ENCODE peak calls at places on chromosomes 6 and 20, in four cellular contexts. W is AG09319, X is lower lobe of right lung, D is right lobe of liver. O is an unnamed sample.

GRCh38 chr6:47334334-47334733 is 24.6 kb upstream of the TNFRSF21 start:
- DNase-seq in W (no peak), X (no peak), D (no peak), O (no peak)

GRCh38 chr20:36167826-36168634 is 13.5 kb downstream of the EPB41L1 start:
- DNase-seq in W (no peak), X (no peak), D (no peak), O (no peak)

GRCh38 chr20:59706106-59706693 is 101.9 kb downstream of the PHACTR3 start:
- DNase-seq in W (no peak), X (no peak), D (no peak), O (no peak)

GRCh38 chr6:83065511-83066192 is at the start of gene UBE3D:
- DNase-seq in W (peak; percentile 64), X (peak; percentile 95), D (peak; percentile 93), O (peak; percentile 92)

GRCh38 chr6:2848851-2849250 is 7.2 kb upstream of the SERPINB1 start:
- DNase-seq in W (no peak), X (no peak), D (no peak), O (no peak)

GRCh38 chr6:72811971-72812421 is 190.1 kb downstream of the KCNQ5 start:
- DNase-seq in W (no peak), X (no peak), D (no peak), O (no peak)

GRCh38 chr20:57252559-57253162 is 13.8 kb downstream of the BMP7 start:
- DNase-seq in W (no peak), X (no peak), D (no peak), O (no peak)

GRCh38 chr6:36642913-36643817 is 35.3 kb upstream of the CDKN1A start:
- DNase-seq in W (peak; percentile 69), X (peak; percentile 58), D (peak; percentile 96), O (peak; percentile 96)

GRCh38 chr6:43447604-43448003 is 7.7 kb downstream of the DLK2 start:
- DNase-seq in W (no peak), X (no peak), D (no peak), O (no peak)

GRCh38 chr6:88472731-88473130 is 306.6 kb upstream of the CNR1 start:
- DNase-seq in W (no peak), X (no peak), D (no peak), O (no peak)

GRCh38 chr6:39446909-39447308 is 124.4 kb upstream of the KCNK16 start:
- DNase-seq in W (no peak), X (no peak), D (no peak), O (no peak)

GRCh38 chr6:19870322-19870721 is 33.2 kb downstream of the ID4 start:
- DNase-seq in W (no peak), X (no peak), D (no peak), O (no peak)

GRCh38 chr20:63639093-63639860 is 12.4 kb upstream of the GMEB2 start:
- DNase-seq in W (no peak), X (peak; percentile 65), D (no peak), O (no peak)

GRCh38 chr6:167350731-167351655 is 26.1 kb downstream of the TTLL2 start:
- DNase-seq in W (no peak), X (peak; percentile 78), D (peak; percentile 81), O (peak; percentile 86)

GRCh38 chr6:110103260-110103659 is 76.2 kb downstream of the WASF1 start:
- DNase-seq in W (no peak), X (no peak), D (no peak), O (no peak)

GRCh38 chr6:31727034-31727716 is 1.9 kb downstream of the DDAH2 start:
- DNase-seq in W (no peak), X (no peak), D (peak; percentile 38), O (no peak)

GRCh38 chr20:6802227-6802626 is 34.7 kb downstream of the BMP2 start:
- DNase-seq in W (no peak), X (no peak), D (no peak), O (no peak)

GRCh38 chr6:137416376-137417109 is 77.7 kb downstream of the OLIG3 start:
- DNase-seq in W (no peak), X (no peak), D (no peak), O (no peak)

GRCh38 chr6:158854214-158855101 is 35.3 kb upstream of the EZR start:
- DNase-seq in W (no peak), X (no peak), D (no peak), O (no peak)

GRCh38 chr6:41672016-41672415 is 33.7 kb downstream of the MDFI start:
- DNase-seq in W (no peak), X (peak; percentile 11), D (no peak), O (no peak)

GRCh38 chr20:4932061-4932460 is 69.2 kb downstream of the SLC23A2 start:
- DNase-seq in W (no peak), X (no peak), D (no peak), O (no peak)

GRCh38 chr6:26270121-26270861 is 94.7 kb upstream of the BTN3A2 start:
- DNase-seq in W (no peak), X (no peak), D (no peak), O (no peak)

GRCh38 chr6:13763740-13764381 is 50.5 kb downstream of the MCUR1 start:
- DNase-seq in W (no peak), X (no peak), D (no peak), O (no peak)

GRCh38 chr6:129050086-129050485 is 167.1 kb downstream of the LAMA2 start:
- DNase-seq in W (no peak), X (no peak), D (no peak), O (no peak)

GRCh38 chr6:70413829-70414494 is 654 bp downstream of the FAM135A start:
- DNase-seq in W (no peak), X (peak; percentile 49), D (no peak), O (no peak)

GRCh38 chr6:41568585-41569384 is 22.6 kb downstream of the FOXP4 start:
- DNase-seq in W (no peak), X (peak; percentile 82), D (peak; percentile 54), O (peak; percentile 86)